ENCODE peak calls at places on chromosomes 2 and 18, in five cellular contexts. G is GDM1; D is activated naive CD4-positive, alpha-beta T cell; S is activated CD4-positive, alpha-beta T cell treated with anti-CD3 and anti-CD28 coated beads, Interleukin-2, amount 50 U/mL, for 1 hour; M is stimulated activated CD4-positive, alpha-beta T cell treated with anti-CD3 and anti-CD28 coated beads, Interleukin-4, amount 100 ng/mL, for 1 hour. Y is an unnamed sample.

GRCh38 chr18:11665587-11665986 is 23.5 kb upstream of the GNAL start:
- DNase-seq in G (no peak), D (no peak), S (no peak), M (no peak), Y (no peak)

GRCh38 chr2:172445851-172446250 is 18.5 kb downstream of the ITGA6 start:
- DNase-seq in G (no peak), D (no peak), S (no peak), M (no peak), Y (peak)

GRCh38 chr2:84481702-84482101 is 22.6 kb upstream of the SUCLG1 start:
- DNase-seq in G (no peak), D (no peak), S (peak), M (no peak), Y (no peak)

GRCh38 chr2:42493885-42494433 is at the start of gene KCNG3:
- DNase-seq in G (no peak), D (peak), S (peak), M (peak), Y (no peak)

GRCh38 chr2:130972410-130972809 is 120.8 kb downstream of the FAM168B start:
- DNase-seq in G (no peak), D (no peak), S (no peak), M (no peak), Y (no peak)

GRCh38 chr2:43269706-43270105 is 43.3 kb upstream of the ZFP36L2 start:
- DNase-seq in G (no peak), D (no peak), S (no peak), M (no peak), Y (no peak)

GRCh38 chr2:86453838-86454237 is 12.7 kb downstream of the KDM3A start:
- DNase-seq in G (no peak), D (no peak), S (no peak), M (no peak), Y (peak)

GRCh38 chr18:48527467-48527866 is 11.4 kb upstream of the CTIF start:
- DNase-seq in G (no peak), D (no peak), S (no peak), M (no peak), Y (no peak)

Y was measured in globus pallidus.